ENCODE peak calls at places on chromosome 6, in five cellular contexts. One of them, this sample, is unnamed.
A peak's percentile ranks its signal among the peaks of the same experiment; 100 is the strongest.

GRCh38 chr6:111804627-111805235 is 68.5 kb downstream of the FYN start:
- DNase-seq in SK-N-SH: no peak
- DNase-seq in HCT116: no peak
- DNase-seq in K562: peak; percentile 80
- DNase-seq in GM12878: peak; percentile 84
- DNase-seq in this sample: no peak

GRCh38 chr6:148313483-148313882 is 29.2 kb upstream of the SASH1 start:
- DNase-seq in SK-N-SH: no peak
- DNase-seq in K562: no peak
- DNase-seq in GM12878: no peak
- DNase-seq in HCT116: no peak
- DNase-seq in this sample: no peak

GRCh38 chr6:129493396-129493902 is 216.5 kb downstream of the ARHGAP18 start:
- DNase-seq in K562: no peak
- DNase-seq in GM12878: no peak
- DNase-seq in SK-N-SH: no peak
- DNase-seq in HCT116: peak; percentile 83
- DNase-seq in this sample: peak; percentile 23

GRCh38 chr6:123962508-123962907 is 158.8 kb downstream of the NKAIN2 start:
- DNase-seq in GM12878: no peak
- DNase-seq in K562: no peak
- DNase-seq in SK-N-SH: no peak
- DNase-seq in HCT116: no peak
- DNase-seq in this sample: peak; percentile 4

GRCh38 chr6:1527098-1527497 is 82.6 kb upstream of the FOXC1 start:
- DNase-seq in GM12878: no peak
- DNase-seq in SK-N-SH: no peak
- DNase-seq in HCT116: no peak
- DNase-seq in K562: no peak
- DNase-seq in this sample: no peak

GRCh38 chr6:37490466-37491015 is 9.2 kb downstream of the CCDC167 start:
- DNase-seq in SK-N-SH: peak; percentile 49
- DNase-seq in K562: no peak
- DNase-seq in GM12878: no peak
- DNase-seq in HCT116: no peak
- DNase-seq in this sample: no peak

GRCh38 chr6:31763617-31763940 is 1.1 kb downstream of the SAPCD1 start:
- DNase-seq in HCT116: no peak
- DNase-seq in SK-N-SH: no peak
- DNase-seq in GM12878: no peak
- DNase-seq in K562: no peak
- DNase-seq in this sample: peak; percentile 68

GRCh38 chr6:101907356-101908217 is 514.1 kb downstream of the GRIK2 start:
- DNase-seq in SK-N-SH: no peak
- DNase-seq in K562: no peak
- DNase-seq in GM12878: no peak
- DNase-seq in HCT116: no peak
- DNase-seq in this sample: peak; percentile 33

GRCh38 chr6:113820751-113821150 is 36.4 kb upstream of the MARCKS start:
- DNase-seq in K562: no peak
- DNase-seq in SK-N-SH: no peak
- DNase-seq in HCT116: no peak
- DNase-seq in GM12878: no peak
- DNase-seq in this sample: no peak

GRCh38 chr6:102774326-102774725 is 1380.8 kb downstream of the GRIK2 start:
- DNase-seq in K562: no peak
- DNase-seq in HCT116: no peak
- DNase-seq in SK-N-SH: no peak
- DNase-seq in GM12878: no peak
- DNase-seq in this sample: no peak

GRCh38 chr6:140572129-140572528 is 1197.7 kb upstream of the CITED2 start:
- DNase-seq in K562: no peak
- DNase-seq in HCT116: no peak
- DNase-seq in GM12878: no peak
- DNase-seq in SK-N-SH: no peak
- DNase-seq in this sample: no peak

GRCh38 chr6:121971886-121972285 is 427.6 kb upstream of the HSF2 start:
- DNase-seq in GM12878: no peak
- DNase-seq in K562: no peak
- DNase-seq in SK-N-SH: no peak
- DNase-seq in HCT116: no peak
- DNase-seq in this sample: no peak

GRCh38 chr6:126614642-126615504 is 275.0 kb downstream of the CENPW start:
- DNase-seq in HCT116: no peak
- DNase-seq in K562: no peak
- DNase-seq in SK-N-SH: no peak
- DNase-seq in GM12878: no peak
- DNase-seq in this sample: peak; percentile 44

GRCh38 chr6:82906489-82906888 is 159.2 kb downstream of the UBE3D start:
- DNase-seq in GM12878: no peak
- DNase-seq in SK-N-SH: no peak
- DNase-seq in HCT116: no peak
- DNase-seq in K562: no peak
- DNase-seq in this sample: no peak

GRCh38 chr6:34238507-34239239 is 2.0 kb downstream of the HMGA1 start:
- DNase-seq in GM12878: no peak
- DNase-seq in SK-N-SH: peak; percentile 59
- DNase-seq in K562: peak; percentile 36
- DNase-seq in HCT116: no peak
- DNase-seq in this sample: no peak

GRCh38 chr6:35238843-35239289 is 20.7 kb upstream of the ZNF76 start:
- DNase-seq in HCT116: no peak
- DNase-seq in K562: no peak
- DNase-seq in GM12878: no peak
- DNase-seq in SK-N-SH: peak; percentile 49
- DNase-seq in this sample: no peak

GRCh38 chr6:11682525-11682924 is 96.1 kb downstream of the ADTRP start:
- DNase-seq in HCT116: no peak
- DNase-seq in SK-N-SH: no peak
- DNase-seq in K562: no peak
- DNase-seq in GM12878: no peak
- DNase-seq in this sample: no peak

GRCh38 chr6:127464881-127465459 is 5.8 kb upstream of the KIAA0408 start:
- DNase-seq in K562: peak; percentile 46
- DNase-seq in GM12878: no peak
- DNase-seq in HCT116: peak; percentile 28
- DNase-seq in SK-N-SH: peak; percentile 65
- DNase-seq in this sample: peak; percentile 54

GRCh38 chr6:8435845-8436168 is 462 bp upstream of the SLC35B3 start:
- DNase-seq in GM12878: no peak
- DNase-seq in HCT116: no peak
- DNase-seq in SK-N-SH: no peak
- DNase-seq in K562: no peak
- DNase-seq in this sample: no peak

GRCh38 chr6:53943410-53943809 is 148.6 kb downstream of the LRRC1 start:
- DNase-seq in HCT116: no peak
- DNase-seq in GM12878: no peak
- DNase-seq in SK-N-SH: no peak
- DNase-seq in K562: no peak
- DNase-seq in this sample: no peak

GRCh38 chr6:94463306-94463705 is 1043.9 kb upstream of the EPHA7 start:
- DNase-seq in HCT116: no peak
- DNase-seq in GM12878: no peak
- DNase-seq in SK-N-SH: no peak
- DNase-seq in K562: no peak
- DNase-seq in this sample: no peak

GRCh38 chr6:28737750-28738395 is 185.9 kb downstream of the TRIM27 start:
- DNase-seq in HCT116: no peak
- DNase-seq in K562: peak; percentile 19
- DNase-seq in SK-N-SH: no peak
- DNase-seq in GM12878: no peak
- DNase-seq in this sample: no peak

GRCh38 chr6:161215193-161215592 is 58.7 kb downstream of the AGPAT4 start:
- DNase-seq in HCT116: no peak
- DNase-seq in GM12878: no peak
- DNase-seq in K562: peak; percentile 66
- DNase-seq in SK-N-SH: no peak
- DNase-seq in this sample: peak; percentile 13

GRCh38 chr6:130282234-130282995 is 59.7 kb upstream of the SAMD3 start:
- DNase-seq in K562: peak; percentile 15
- DNase-seq in HCT116: peak; percentile 10
- DNase-seq in SK-N-SH: peak; percentile 1
- DNase-seq in GM12878: no peak
- DNase-seq in this sample: peak; percentile 9

GRCh38 chr6:14001329-14002012 is 76.7 kb downstream of the RNF182 start:
- DNase-seq in K562: no peak
- DNase-seq in HCT116: peak; percentile 95
- DNase-seq in GM12878: no peak
- DNase-seq in SK-N-SH: peak; percentile 29
- DNase-seq in this sample: peak; percentile 19

GRCh38 chr6:30988209-30988825 is 4.8 kb downstream of the MUC21 start:
- DNase-seq in K562: peak; percentile 80
- DNase-seq in HCT116: no peak
- DNase-seq in GM12878: no peak
- DNase-seq in SK-N-SH: peak; percentile 29
- DNase-seq in this sample: no peak

GRCh38 chr6:37170273-37171140 is 555 bp downstream of the PIM1 start:
- DNase-seq in GM12878: no peak
- DNase-seq in HCT116: no peak
- DNase-seq in SK-N-SH: peak; percentile 81
- DNase-seq in K562: peak; percentile 51
- DNase-seq in this sample: no peak

GRCh38 chr6:117352466-117353081 is 73.2 kb downstream of the ROS1 start:
- DNase-seq in SK-N-SH: no peak
- DNase-seq in K562: no peak
- DNase-seq in GM12878: no peak
- DNase-seq in HCT116: peak; percentile 24
- DNase-seq in this sample: peak; percentile 29

GRCh38 chr6:146017672-146018071 is 11.2 kb upstream of the GRM1 start:
- DNase-seq in K562: no peak
- DNase-seq in HCT116: no peak
- DNase-seq in SK-N-SH: no peak
- DNase-seq in GM12878: no peak
- DNase-seq in this sample: no peak
- TF ChIP-seq ZBTB33 in K562: no peak
- TF ChIP-seq ZBTB33 in HCT116: no peak
- TF ChIP-seq ZBTB33 in SK-N-SH: no peak
- TF ChIP-seq ZBTB33 in GM12878: no peak
- TF ChIP-seq ZBTB33 in this sample: no peak

GRCh38 chr6:39731565-39731964 is 6.4 kb upstream of the KIF6 start:
- DNase-seq in K562: peak; percentile 32
- DNase-seq in SK-N-SH: peak; percentile 22
- DNase-seq in HCT116: no peak
- DNase-seq in GM12878: no peak
- DNase-seq in this sample: no peak
- TF ChIP-seq ZBTB33 in K562: no peak
- TF ChIP-seq ZBTB33 in SK-N-SH: no peak
- TF ChIP-seq ZBTB33 in HCT116: no peak
- TF ChIP-seq ZBTB33 in GM12878: no peak
- TF ChIP-seq ZBTB33 in this sample: no peak

GRCh38 chr6:15628499-15629131 is 34.2 kb downstream of the DTNBP1 start:
- DNase-seq in GM12878: no peak
- DNase-seq in HCT116: no peak
- DNase-seq in SK-N-SH: no peak
- DNase-seq in K562: peak; percentile 70
- DNase-seq in this sample: no peak

GRCh38 chr6:15627829-15628228 is 35.0 kb downstream of the DTNBP1 start:
- DNase-seq in HCT116: no peak
- DNase-seq in SK-N-SH: no peak
- DNase-seq in K562: no peak
- DNase-seq in GM12878: no peak
- DNase-seq in this sample: no peak

GRCh38 chr6:15629487-15629886 is 33.3 kb downstream of the DTNBP1 start:
- DNase-seq in GM12878: no peak
- DNase-seq in HCT116: no peak
- DNase-seq in K562: no peak
- DNase-seq in SK-N-SH: no peak
- DNase-seq in this sample: no peak

GRCh38 chr6:15631380-15631913 is 31.4 kb downstream of the DTNBP1 start:
- DNase-seq in K562: no peak
- DNase-seq in GM12878: no peak
- DNase-seq in HCT116: no peak
- DNase-seq in SK-N-SH: peak; percentile 23
- DNase-seq in this sample: peak; percentile 27

DNA sequence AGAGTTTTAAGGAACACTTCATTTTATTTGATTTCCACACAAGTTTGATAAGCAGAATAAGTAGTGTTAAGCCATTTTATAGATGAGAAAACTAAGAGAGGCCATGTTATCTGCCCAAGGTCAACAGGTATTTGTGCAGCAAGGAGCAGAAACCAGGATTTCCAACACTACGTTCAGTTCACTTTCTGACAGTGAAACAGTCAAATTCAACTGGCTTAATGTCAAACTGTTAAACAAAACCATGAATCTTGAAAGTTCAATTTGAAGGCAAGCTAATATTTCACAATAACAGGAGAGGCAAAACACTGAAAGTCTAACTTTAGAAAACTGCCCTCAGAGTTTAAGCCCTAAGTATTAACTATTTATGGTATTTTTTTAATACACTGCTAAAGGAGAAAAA is 32.6 kb downstream of the DTNBP1 start:
- DNase-seq in K562: no peak
- DNase-seq in HCT116: no peak
- DNase-seq in SK-N-SH: no peak
- DNase-seq in GM12878: no peak
- DNase-seq in this sample: no peak
- TF ChIP-seq ZBTB33 in K562: no peak
- TF ChIP-seq ZBTB33 in HCT116: no peak
- TF ChIP-seq ZBTB33 in SK-N-SH: no peak
- TF ChIP-seq ZBTB33 in GM12878: no peak
- TF ChIP-seq ZBTB33 in this sample: no peak

GRCh38 chr6:10278786-10279185 is 136.1 kb downstream of the TFAP2A start:
- DNase-seq in K562: no peak
- DNase-seq in HCT116: no peak
- DNase-seq in SK-N-SH: no peak
- DNase-seq in GM12878: no peak
- DNase-seq in this sample: no peak
- TF ChIP-seq ZBTB33 in K562: no peak
- TF ChIP-seq ZBTB33 in HCT116: no peak
- TF ChIP-seq ZBTB33 in SK-N-SH: no peak
- TF ChIP-seq ZBTB33 in GM12878: no peak
- TF ChIP-seq ZBTB33 in this sample: no peak

DNA sequence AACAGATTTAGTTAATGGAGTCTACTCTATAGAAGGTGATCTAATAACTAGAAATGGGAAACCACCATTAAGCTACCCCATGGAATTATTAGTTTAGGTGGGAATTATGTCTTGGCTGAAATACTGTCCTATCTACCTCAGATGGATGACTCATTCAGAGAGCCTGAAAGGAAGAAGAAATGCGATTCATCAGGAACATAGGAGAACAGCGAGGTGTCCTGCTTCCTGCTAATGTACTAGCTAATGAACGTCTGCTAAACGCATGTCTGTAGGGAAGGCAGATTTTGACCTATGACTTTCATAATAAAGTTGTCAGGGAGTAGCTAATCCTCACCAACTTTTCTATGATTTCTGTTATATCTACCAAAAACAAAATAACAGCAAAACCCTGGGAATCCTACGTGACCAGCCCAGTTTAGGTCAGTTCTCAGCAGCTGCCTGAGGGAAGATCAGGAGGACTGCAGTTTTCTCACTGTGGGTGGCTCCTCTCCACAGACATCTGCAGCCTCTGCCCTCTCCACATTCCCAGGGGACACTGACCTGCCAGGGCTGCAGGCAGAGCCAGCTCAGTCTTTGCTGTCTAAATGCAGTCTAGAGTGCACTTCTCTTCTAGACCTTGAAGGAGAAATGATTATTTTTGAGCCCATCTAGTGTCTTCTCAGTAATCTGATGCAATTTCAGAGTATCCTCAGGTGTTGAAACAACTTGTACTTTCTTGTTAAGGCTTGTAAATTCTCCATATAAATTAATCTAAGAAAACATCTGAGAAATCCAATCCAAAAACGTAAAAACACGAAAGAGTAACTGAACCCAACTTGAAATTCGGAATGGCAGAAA is 18.1 kb upstream of the SFT2D1 start:
- DNase-seq in SK-N-SH: no peak
- DNase-seq in GM12878: no peak
- DNase-seq in K562: no peak
- DNase-seq in HCT116: no peak
- DNase-seq in this sample: no peak
- TF ChIP-seq ZBTB33 in SK-N-SH: no peak
- TF ChIP-seq ZBTB33 in GM12878: no peak
- TF ChIP-seq ZBTB33 in K562: no peak
- TF ChIP-seq ZBTB33 in HCT116: no peak
- TF ChIP-seq ZBTB33 in this sample: no peak

This sample was measured in HepG2.